ENCODE peak calls at places on chromosomes 1 and 21, in eight cellular contexts. R is neural progenitor cell, C is uterus, B is IMR-90, P is prostate gland, S is left lung, J is WERI-Rb-1, T is tibial nerve. Z is an unnamed sample.

GRCh38 chr1:19045898-19046889 is 89.7 kb upstream of the IFFO2 start:
- DNase-seq in R (no peak), C (no peak), B (no peak), P (no peak), S (no peak), J (no peak), T (no peak), Z (no peak)

GRCh38 chr1:183598386-183598785 is 8.1 kb upstream of the NCF2 start:
- DNase-seq in R (no peak), C (no peak), B (peak), P (no peak), S (no peak), J (no peak), T (no peak), Z (no peak)

GRCh38 chr1:224505454-224506093 is 71.0 kb upstream of the WDR26 start:
- DNase-seq in R (no peak), C (no peak), B (no peak), P (no peak), S (no peak), J (no peak), T (no peak), Z (no peak)

GRCh38 chr1:54480201-54480848 is 67.7 kb upstream of the ACOT11 start:
- DNase-seq in R (peak), C (no peak), B (no peak), P (no peak), S (no peak), J (no peak), T (no peak), Z (no peak)

GRCh38 chr1:152543808-152544207 is 22.8 kb downstream of the LCE3E start:
- DNase-seq in R (no peak), C (no peak), B (no peak), P (no peak), S (no peak), J (peak), T (no peak), Z (no peak)

GRCh38 chr1:197342044-197342565 is 74.1 kb downstream of the CRB1 start:
- DNase-seq in R (no peak), C (no peak), B (no peak), P (no peak), S (no peak), J (no peak), T (no peak), Z (no peak)

GRCh38 chr1:161771973-161772372 is 5.9 kb downstream of the ATF6 start:
- DNase-seq in R (no peak), C (no peak), B (no peak), P (no peak), S (no peak), J (no peak), T (no peak), Z (no peak)

GRCh38 chr1:173489149-173489600 is 12.0 kb downstream of the PRDX6 start:
- DNase-seq in R (peak), C (no peak), B (peak), P (no peak), S (no peak), J (peak), T (no peak), Z (peak)

GRCh38 chr1:64822621-64823020 is 77.7 kb downstream of the RAVER2 start:
- DNase-seq in R (no peak), C (no peak), B (peak), P (no peak), S (no peak), J (no peak), T (no peak), Z (no peak)

GRCh38 chr1:183567584-183567983 is 22.7 kb downstream of the NCF2 start:
- DNase-seq in R (no peak), C (no peak), B (peak), P (no peak), S (peak), J (no peak), T (no peak), Z (no peak)

GRCh38 chr1:236767276-236767675 is 27.8 kb upstream of the MTR start:
- DNase-seq in R (no peak), C (no peak), B (no peak), P (no peak), S (no peak), J (no peak), T (no peak), Z (no peak)

GRCh38 chr1:90773812-90774211 is 56.7 kb upstream of the BARHL2 start:
- DNase-seq in R (no peak), C (no peak), B (no peak), P (no peak), S (no peak), J (no peak), T (no peak), Z (no peak)

GRCh38 chr21:43603641-43604504 is 55.4 kb downstream of the HSF2BP start:
- DNase-seq in R (peak), C (no peak), B (peak), P (no peak), S (no peak), J (no peak), T (no peak), Z (no peak)

GRCh38 chr1:240285541-240285940 is 193.9 kb downstream of the FMN2 start:
- DNase-seq in R (no peak), C (no peak), B (peak), P (no peak), S (no peak), J (no peak), T (no peak), Z (no peak)

GRCh38 chr21:38887062-38887686 is 81.4 kb downstream of the ETS2 start:
- DNase-seq in R (no peak), C (no peak), B (no peak), P (no peak), S (no peak), J (no peak), T (no peak), Z (no peak)

GRCh38 chr1:206471415-206471801 is 1.1 kb downstream of the IKBKE start:
- DNase-seq in R (no peak), C (no peak), B (no peak), P (no peak), S (no peak), J (no peak), T (no peak), Z (no peak)

GRCh38 chr1:17185485-17185860 is 19.5 kb upstream of the PADI1 start:
- DNase-seq in R (no peak), C (no peak), B (no peak), P (no peak), S (no peak), J (no peak), T (no peak), Z (no peak)

GRCh38 chr1:206923961-206924548 is 2.3 kb upstream of the FCMR start:
- DNase-seq in R (no peak), C (no peak), B (no peak), P (no peak), S (no peak), J (no peak), T (no peak), Z (no peak)

GRCh38 chr21:46459356-46460112 is 843 bp downstream of the DIP2A start:
- DNase-seq in R (peak), C (peak), B (peak), P (peak), S (peak), J (peak), T (peak), Z (no peak)

GRCh38 chr1:59687081-59687480 is 127.7 kb upstream of the HOOK1 start:
- DNase-seq in R (no peak), C (no peak), B (no peak), P (no peak), S (no peak), J (no peak), T (no peak), Z (no peak)

GRCh38 chr1:48080343-48081255 is 83.4 kb upstream of the TRABD2B start:
- DNase-seq in R (no peak), C (no peak), B (no peak), P (peak), S (no peak), J (no peak), T (no peak), Z (peak)

GRCh38 chr1:105398909-105399308 is 1649.2 kb downstream of the AMY1C start:
- DNase-seq in R (no peak), C (no peak), B (no peak), P (no peak), S (no peak), J (no peak), T (no peak), Z (no peak)

GRCh38 chr1:185720633-185721272 is 13.4 kb upstream of the HMCN1 start:
- DNase-seq in R (peak), C (no peak), B (peak), P (no peak), S (no peak), J (no peak), T (no peak), Z (no peak)

GRCh38 chr1:4778056-4778455 is 123.6 kb downstream of the AJAP1 start:
- DNase-seq in R (peak), C (peak), B (no peak), P (no peak), S (no peak), J (peak), T (no peak), Z (no peak)

GRCh38 chr1:10107985-10108663 is 75.4 kb downstream of the UBE4B start:
- DNase-seq in R (no peak), C (no peak), B (peak), P (no peak), S (no peak), J (no peak), T (no peak), Z (no peak)

GRCh38 chr1:2515763-2516080 is 10.7 kb downstream of the PANK4 start:
- DNase-seq in R (no peak), C (no peak), B (no peak), P (no peak), S (no peak), J (no peak), T (no peak), Z (no peak)

GRCh38 chr1:62025892-62026291 is 168.8 kb upstream of the L1TD1 start:
- DNase-seq in R (no peak), C (no peak), B (no peak), P (no peak), S (no peak), J (no peak), T (no peak), Z (no peak)

GRCh38 chr1:193019442-193020026 is 39.6 kb downstream of the UCHL5 start:
- DNase-seq in R (peak), C (no peak), B (peak), P (peak), S (no peak), J (no peak), T (no peak), Z (peak)

DNA sequence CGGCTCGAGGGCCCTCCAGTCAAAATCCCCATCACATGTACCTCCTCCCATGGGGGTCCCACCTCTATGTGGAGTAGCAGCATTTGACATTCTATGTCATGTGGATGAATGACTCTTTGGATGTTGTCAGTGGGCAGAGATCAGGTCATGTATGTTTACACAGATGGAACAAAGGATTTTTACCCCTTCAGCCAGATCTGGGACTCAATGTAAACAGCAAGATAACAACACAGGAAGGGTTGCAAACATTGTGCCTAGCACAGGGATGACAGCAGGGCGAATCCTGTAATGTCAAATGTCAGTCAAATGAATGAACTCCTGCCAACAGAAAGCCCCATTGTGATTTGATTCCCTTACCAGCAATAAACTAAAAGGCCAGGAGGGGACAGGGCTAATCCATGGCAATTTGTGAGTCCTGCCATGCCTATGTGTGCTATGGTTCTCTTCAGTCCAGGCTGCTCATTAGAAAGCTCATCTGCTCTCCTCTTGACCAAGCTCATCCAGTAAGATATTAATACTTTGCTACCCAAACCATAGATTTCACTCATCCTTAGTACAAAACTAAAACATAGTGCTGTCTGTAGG is 60.3 kb downstream of the PGBD5 start:
- DNase-seq in R (peak), C (no peak), B (no peak), P (no peak), S (no peak), J (peak), T (no peak), Z (no peak)
- TF ChIP-seq CTCF in R (peak), C (no peak), B (no peak), P (no peak), S (no peak), J (peak), T (no peak), Z (peak)

DNA sequence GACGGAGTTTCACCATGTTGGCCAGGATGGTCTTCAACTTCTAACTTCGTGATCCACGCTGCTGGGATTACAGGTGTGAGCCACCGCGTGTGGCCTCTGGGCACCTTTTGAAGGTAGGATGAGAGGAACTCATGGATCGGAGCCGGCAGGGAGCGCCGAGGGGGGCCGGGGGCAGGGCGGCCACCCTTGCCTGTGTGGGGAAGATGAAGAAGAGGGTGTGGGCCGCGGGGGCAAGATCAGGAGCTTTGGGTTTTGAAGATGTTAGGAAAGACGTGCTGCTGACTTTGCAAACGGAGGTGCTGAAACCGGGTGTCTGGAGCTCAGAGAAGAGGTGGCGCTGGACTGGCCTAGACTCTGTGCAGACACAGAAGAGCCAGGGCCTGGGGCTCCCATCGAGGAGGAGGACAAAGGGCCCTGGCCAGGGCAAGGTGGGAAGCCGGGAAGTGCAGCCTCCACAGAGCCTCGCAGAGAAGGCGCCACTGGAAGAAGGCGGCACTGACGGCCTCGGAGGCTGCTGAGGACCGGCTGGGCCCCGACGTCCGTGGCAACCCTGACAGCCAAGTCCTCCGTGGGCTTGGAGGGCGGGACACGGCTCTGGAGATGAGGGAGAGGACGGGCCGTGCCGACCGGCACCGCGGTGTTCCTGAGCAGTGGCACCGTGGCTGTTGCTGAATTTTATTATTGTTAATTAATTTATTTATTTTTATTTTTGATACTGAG is 13.7 kb downstream of the RNF223 start:
- DNase-seq in R (no peak), C (no peak), B (no peak), P (no peak), S (no peak), J (no peak), T (no peak), Z (no peak)
- H3K4me3 ChIP-seq in R (peak), C (no peak), B (no peak), P (no peak), S (no peak), J (no peak), T (no peak), Z (peak)

GRCh38 chr1:40338745-40339419 is 21.8 kb upstream of the COL9A2 start:
- DNase-seq in R (peak), C (peak), B (peak), P (peak), S (peak), J (peak), T (peak), Z (peak)
- TF ChIP-seq CTCF in R (peak), C (peak), B (peak), P (peak), S (peak), J (peak), T (peak), Z (peak)

GRCh38 chr1:211082824-211083223 is 51.1 kb downstream of the KCNH1 start:
- DNase-seq in R (no peak), C (no peak), B (peak), P (no peak), S (no peak), J (no peak), T (no peak), Z (no peak)
- H3K4me3 ChIP-seq in R (no peak), C (no peak), B (no peak), P (no peak), S (no peak), J (no peak), T (no peak), Z (no peak)

Z was measured in LNCaP clone FGC.